ENCODE peak calls at places on chromosomes 4 and X, in five cellular contexts. M is right atrium auricular region, D is Karpas-422, Q is hepatocyte, I is endodermal cell. A is an unnamed sample.

GRCh38 chr4:8370835-8371234 is 69.7 kb downstream of the ACOX3 start:
- DNase-seq in M (no peak), D (no peak), Q (no peak), I (no peak), A (no peak)

GRCh38 chrX:119690921-119691716 is 1.8 kb downstream of the SEPTIN6 start:
- DNase-seq in M (no peak), D (no peak), Q (peak; percentile 31), I (no peak), A (no peak)

GRCh38 chr4:7766661-7767345 is 172.9 kb downstream of the AFAP1 start:
- DNase-seq in M (no peak), D (no peak), Q (no peak), I (no peak), A (no peak)

GRCh38 chr4:187424636-187425035 is 570.9 kb upstream of the ZFP42 start:
- DNase-seq in M (no peak), D (no peak), Q (no peak), I (no peak), A (no peak)

GRCh38 chrX:69136546-69137331 is 28.5 kb downstream of the PJA1 start:
- DNase-seq in M (no peak), D (no peak), Q (peak; percentile 38), I (peak; percentile 80), A (no peak)

GRCh38 chr4:10371869-10372471 is 85.3 kb downstream of the ZNF518B start:
- DNase-seq in M (no peak), D (no peak), Q (peak; percentile 15), I (peak; percentile 60), A (no peak)

GRCh38 chr4:157096439-157096838 is 20.5 kb downstream of the GLRB start:
- DNase-seq in M (no peak), D (no peak), Q (no peak), I (no peak), A (no peak)

GRCh38 chr4:109155112-109155511 is 147.3 kb downstream of the COL25A1 start:
- DNase-seq in M (no peak), D (no peak), Q (no peak), I (no peak), A (no peak)

GRCh38 chr4:2831611-2832308 is 11.9 kb upstream of the ADD1 start:
- DNase-seq in M (no peak), D (no peak), Q (no peak), I (peak; percentile 35), A (no peak)

DNA sequence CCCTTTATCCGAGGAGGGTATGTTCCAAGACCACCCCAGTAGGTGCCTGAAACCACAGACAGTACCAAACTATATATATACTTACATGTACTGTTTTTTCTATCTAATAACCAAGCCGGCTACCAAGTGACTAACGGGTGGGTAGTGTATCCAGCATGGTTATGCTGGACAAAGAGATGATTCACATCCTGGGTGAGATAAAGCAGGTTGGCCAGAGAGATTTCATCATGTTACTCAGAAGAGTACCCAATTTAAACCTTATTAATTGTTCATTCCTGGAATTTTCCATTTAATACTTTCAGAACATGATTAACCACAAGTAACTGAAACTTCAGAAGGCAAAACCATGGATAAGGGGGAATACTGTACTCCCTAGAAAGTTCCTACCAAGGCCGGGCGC is 46.5 kb downstream of the RFC1 start:
- DNase-seq in M (no peak), D (no peak), Q (no peak), I (no peak), A (no peak)
- H3K4me3 ChIP-seq in M (no peak overlapping the region), D (no peak overlapping the region), Q (no peak overlapping the region), I (no peak overlapping the region), A (no peak overlapping the region)

DNA sequence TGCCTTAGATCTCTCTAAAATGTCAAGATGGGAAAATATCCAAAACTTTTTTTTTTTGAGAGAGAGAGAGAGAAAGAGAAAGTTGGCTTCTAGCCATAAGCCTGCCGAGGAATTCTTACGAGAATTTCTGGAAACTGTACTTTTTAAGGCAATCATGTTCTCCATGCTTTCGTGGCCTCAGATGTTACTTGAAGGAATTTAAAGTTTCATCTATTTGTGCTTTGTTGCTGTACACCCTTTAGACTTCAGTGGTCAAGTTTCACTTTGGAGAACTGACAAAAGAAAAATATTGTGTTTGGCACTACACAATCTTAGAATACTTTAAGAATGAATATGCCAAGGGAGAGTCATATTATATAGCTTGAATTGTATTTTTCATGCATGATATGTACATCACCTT is 53.9 kb downstream of the FAT4 start:
- DNase-seq in M (no peak), D (no peak), Q (peak; percentile 23), I (no peak), A (no peak)
- H3K27ac ChIP-seq in M (peak overlapping the region; percentile 17), D (no peak overlapping the region), Q (peak overlapping the region; percentile 34), I (no peak overlapping the region), A (no peak overlapping the region)

GRCh38 chr4:138577145-138577544 is 335.0 kb upstream of the SLC7A11 start:
- DNase-seq in M (no peak), D (no peak), Q (no peak), I (no peak), A (no peak)
- H3K9me3 ChIP-seq in M (peaks cover 6% of the 10 kb centered on the region), D (peaks cover 11% of the 10 kb centered on the region), Q (peaks cover 6% of the 10 kb centered on the region), I (peaks cover 20% of the 10 kb centered on the region), A (no peaks in the 10 kb centered on the region)

GRCh38 chrX:63350551-63350950 is 581 bp downstream of the SPIN4 start:
- DNase-seq in M (no peak), D (peak; percentile 75), Q (peak; percentile 18), I (peak; percentile 66), A (no peak)

GRCh38 chrX:63354484-63354883 is 3.4 kb upstream of the SPIN4 start:
- DNase-seq in M (no peak), D (no peak), Q (no peak), I (no peak), A (no peak)

GRCh38 chrX:63350979-63351616 is at the start of gene SPIN4:
- DNase-seq in M (peak; percentile 78), D (peak; percentile 93), Q (peak; percentile 92), I (peak; percentile 92), A (peak; percentile 45)

GRCh38 chrX:63349307-63349706 is 1.8 kb downstream of the SPIN4 start:
- DNase-seq in M (no peak), D (peak; percentile 43), Q (no peak), I (no peak), A (no peak)
- H3K4me3 ChIP-seq in M (no peak overlapping the region), D (peak overlapping the region; percentile 74), Q (no peak overlapping the region), I (peak overlapping the region; percentile 86), A (no peak overlapping the region)

A was measured in effector memory CD4-positive, alpha-beta T cell.